ENCODE peak calls at places on chromosomes 6 and 20, in seven cellular contexts. Q, O, K, R, P, S and E are unnamed samples.

GRCh38 chr20:8223096-8223870 is 91.2 kb downstream of the PLCB1 start:
- DNase-seq in Q (no peak), O (no peak), K (peak), R (no peak), P (no peak), S (no peak), E (no peak)

GRCh38 chr6:107264357-107264831 is 149.1 kb upstream of the BEND3 start:
- DNase-seq in Q (no peak), O (no peak), K (peak), R (no peak), P (no peak), S (no peak), E (no peak)

GRCh38 chr6:112289039-112289566 is 34.7 kb upstream of the LAMA4 start:
- DNase-seq in Q (no peak), O (no peak), K (peak), R (no peak), P (peak), S (peak), E (no peak)

GRCh38 chr6:169106176-169106575 is 147.5 kb downstream of the THBS2 start:
- DNase-seq in Q (no peak), O (no peak), K (no peak), R (no peak), P (no peak), S (no peak), E (no peak)

GRCh38 chr6:15929685-15930084 is 199.2 kb upstream of the MYLIP start:
- DNase-seq in Q (no peak), O (no peak), K (no peak), R (no peak), P (no peak), S (no peak), E (no peak)

GRCh38 chr6:168301648-168302398 is 17.8 kb downstream of the DACT2 start:
- DNase-seq in Q (no peak), O (no peak), K (no peak), R (no peak), P (no peak), S (peak), E (no peak)

GRCh38 chr6:64175311-64175710 is 539.7 kb downstream of the PHF3 start:
- DNase-seq in Q (no peak), O (no peak), K (no peak), R (no peak), P (no peak), S (no peak), E (no peak)

GRCh38 chr20:10609276-10609675 is 64.5 kb downstream of the JAG1 start:
- DNase-seq in Q (no peak), O (no peak), K (peak), R (no peak), P (peak), S (peak), E (no peak)

GRCh38 chr20:37758332-37758731 is 64.5 kb downstream of the CTNNBL1 start:
- DNase-seq in Q (no peak), O (peak), K (no peak), R (no peak), P (no peak), S (no peak), E (no peak)

GRCh38 chr6:135170849-135171248 is 10.3 kb upstream of the MYB start:
- DNase-seq in Q (no peak), O (no peak), K (no peak), R (no peak), P (no peak), S (no peak), E (no peak)

GRCh38 chr6:29834564-29835436 is 7.2 kb downstream of the HLA-G start:
- DNase-seq in Q (no peak), O (peak), K (peak), R (peak), P (no peak), S (no peak), E (peak)

GRCh38 chr20:40757087-40757486 is 68.1 kb upstream of the MAFB start:
- DNase-seq in Q (no peak), O (no peak), K (no peak), R (no peak), P (no peak), S (no peak), E (no peak)

GRCh38 chr6:13273202-13273930 is 55.0 kb downstream of the TBC1D7 start:
- DNase-seq in Q (no peak), O (no peak), K (no peak), R (no peak), P (no peak), S (no peak), E (no peak)

GRCh38 chr6:91539451-91539850 is 952.6 kb upstream of the MAP3K7 start:
- DNase-seq in Q (no peak), O (no peak), K (no peak), R (no peak), P (no peak), S (no peak), E (no peak)

GRCh38 chr20:20037960-20038359 is 14.3 kb downstream of the CRNKL1 start:
- DNase-seq in Q (no peak), O (no peak), K (peak), R (no peak), P (no peak), S (no peak), E (no peak)

GRCh38 chr6:82217014-82217621 is 30.4 kb downstream of the IBTK start:
- DNase-seq in Q (no peak), O (no peak), K (no peak), R (no peak), P (no peak), S (no peak), E (no peak)

GRCh38 chr6:53151676-53152075 is 3.0 kb upstream of the GCM1 start:
- DNase-seq in Q (no peak), O (peak), K (no peak), R (no peak), P (no peak), S (no peak), E (no peak)

GRCh38 chr6:15792842-15793241 is 130.0 kb upstream of the DTNBP1 start:
- DNase-seq in Q (no peak), O (no peak), K (no peak), R (no peak), P (no peak), S (no peak), E (no peak)

GRCh38 chr6:130967502-130968469 is 95.3 kb downstream of the EPB41L2 start:
- DNase-seq in Q (no peak), O (no peak), K (no peak), R (no peak), P (no peak), S (no peak), E (no peak)

GRCh38 chr6:142294681-142295080 is 7.1 kb upstream of the ADGRG6 start:
- DNase-seq in Q (no peak), O (no peak), K (no peak), R (peak), P (no peak), S (no peak), E (no peak)

GRCh38 chr20:4053516-4053919 is 38.2 kb upstream of the RNF24 start:
- DNase-seq in Q (no peak), O (no peak), K (peak), R (no peak), P (no peak), S (peak), E (no peak)

GRCh38 chr6:144778773-144779531 is 493.8 kb downstream of the UTRN start:
- DNase-seq in Q (no peak), O (no peak), K (no peak), R (no peak), P (no peak), S (no peak), E (no peak)
- TF ChIP-seq CTCF in Q (no peak), O (no peak), K (peak), R (no peak), P (no peak), S (no peak), E (no peak)

DNA sequence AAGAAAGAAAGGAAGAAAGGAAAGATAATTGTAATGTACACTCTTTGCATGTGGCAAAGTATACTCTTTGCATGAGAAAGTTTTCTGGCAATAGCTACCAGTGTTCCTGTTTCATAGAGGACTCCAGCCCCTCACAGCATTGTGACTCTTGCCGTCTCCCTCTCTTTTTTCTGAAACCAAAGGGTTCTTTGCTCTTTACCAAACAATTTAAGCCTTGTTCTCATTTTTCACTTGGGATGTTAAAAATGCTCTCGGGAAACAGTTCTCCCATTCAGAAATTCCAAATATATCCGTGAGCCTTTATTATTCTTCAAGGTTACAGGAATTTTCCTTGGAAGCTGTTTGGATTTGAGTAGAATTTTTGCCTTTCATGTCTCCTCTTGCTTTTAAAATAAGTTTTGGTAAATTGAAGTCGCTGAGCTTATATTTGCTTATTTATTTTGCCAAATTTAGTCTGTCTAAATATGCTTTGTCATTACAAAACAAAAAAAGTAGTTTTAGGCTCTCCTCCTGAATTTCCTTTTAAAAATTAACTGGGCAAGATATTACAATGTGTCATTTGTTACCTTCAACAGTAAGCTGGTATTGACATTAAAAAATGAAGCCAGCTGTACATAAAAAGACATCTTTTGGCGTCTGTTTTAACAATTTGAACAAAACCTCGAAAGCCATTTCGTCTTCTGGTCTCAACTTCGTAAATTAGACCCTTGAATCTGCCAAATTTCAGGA is 103.8 kb upstream of the ARMC2 start:
- DNase-seq in Q (no peak), O (no peak), K (no peak), R (no peak), P (no peak), S (no peak), E (no peak)
- TF ChIP-seq CTCF in Q (no peak), O (no peak), K (no peak), R (no peak), P (no peak), S (no peak), E (no peak)

DNA sequence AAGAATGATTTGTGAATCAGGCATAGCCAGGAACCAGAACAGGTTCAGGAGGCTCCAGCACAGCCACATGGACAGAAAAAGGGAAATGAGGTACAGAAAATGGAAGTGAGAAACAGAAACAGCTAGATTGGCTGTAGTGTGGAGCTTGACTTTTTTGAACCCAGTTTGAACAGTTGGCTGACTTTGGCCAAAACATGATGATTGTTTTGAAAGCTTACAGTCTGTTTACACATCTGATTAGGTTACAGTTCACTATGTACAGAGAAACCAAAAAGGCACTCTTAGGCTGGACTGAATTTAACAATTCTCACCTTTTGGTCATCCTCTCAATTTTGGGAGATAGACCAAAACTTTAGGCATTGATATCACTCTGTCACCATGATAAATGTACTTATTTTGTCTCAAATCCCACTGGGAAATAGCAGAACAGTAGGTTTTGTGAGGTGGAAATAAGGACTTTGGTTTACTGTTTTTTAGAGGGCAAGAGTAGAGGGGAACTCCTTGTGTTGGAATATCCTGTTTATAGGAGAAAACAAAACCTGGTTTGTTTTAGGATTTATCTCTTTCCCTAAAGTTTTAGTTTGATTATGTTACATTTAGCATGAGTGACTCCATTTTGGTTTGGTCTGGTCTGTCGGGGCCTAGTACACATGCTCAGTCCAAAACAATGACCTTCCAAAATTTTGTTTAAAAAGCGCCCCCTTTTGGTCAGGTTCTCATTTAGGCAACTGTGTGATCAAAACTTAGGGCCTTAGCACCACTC is 123.1 kb downstream of the OLIG3 start:
- DNase-seq in Q (no peak), O (no peak), K (no peak), R (peak), P (no peak), S (no peak), E (no peak)
- TF ChIP-seq CTCF in Q (no peak), O (no peak), K (no peak), R (no peak), P (no peak), S (no peak), E (no peak)

GRCh38 chr6:32148722-32149576 is 2.8 kb downstream of the PRRT1 start:
- DNase-seq in Q (peak), O (peak), K (peak), R (peak), P (peak), S (peak), E (peak)
- TF ChIP-seq CTCF in Q (peak), O (no peak), K (peak), R (peak), P (no peak), S (peak), E (peak)

GRCh38 chr20:63641792-63642517 is 11.3 kb downstream of the STMN3 start:
- DNase-seq in Q (peak), O (peak), K (peak), R (peak), P (peak), S (peak), E (peak)
- TF ChIP-seq CTCF in Q (peak), O (peak), K (peak), R (peak), P (peak), S (peak), E (peak)

GRCh38 chr6:5403619-5404018 is 142.3 kb downstream of the FARS2 start:
- DNase-seq in Q (no peak), O (no peak), K (no peak), R (no peak), P (no peak), S (no peak), E (no peak)

GRCh38 chr6:5398530-5398929 is 137.2 kb downstream of the FARS2 start:
- DNase-seq in Q (no peak), O (no peak), K (peak), R (peak), P (no peak), S (no peak), E (no peak)

GRCh38 chr6:5399391-5399790 is 138.1 kb downstream of the FARS2 start:
- DNase-seq in Q (no peak), O (no peak), K (no peak), R (no peak), P (no peak), S (no peak), E (no peak)

GRCh38 chr6:5403076-5403475 is 141.8 kb downstream of the FARS2 start:
- DNase-seq in Q (no peak), O (no peak), K (no peak), R (no peak), P (no peak), S (no peak), E (no peak)

GRCh38 chr6:5401845-5402738 is 140.8 kb downstream of the FARS2 start:
- DNase-seq in Q (no peak), O (no peak), K (peak), R (peak), P (no peak), S (no peak), E (no peak)
- TF ChIP-seq CTCF in Q (peak), O (peak), K (peak), R (peak), P (peak), S (peak), E (peak)

GRCh38 chr6:10694302-10695085 is at the start of the genes C6orf52 and PAK1IP1:
- DNase-seq in Q (peak), O (peak), K (peak), R (peak), P (peak), S (peak), E (peak)
- TF ChIP-seq CTCF in Q (peak), O (no peak), K (no peak), R (no peak), P (no peak), S (no peak), E (no peak)

GRCh38 chr6:148959008-148959407 is 212.2 kb downstream of the UST start:
- DNase-seq in Q (no peak), O (no peak), K (no peak), R (no peak), P (no peak), S (no peak), E (no peak)
- TF ChIP-seq CTCF in Q (no peak), O (no peak), K (no peak), R (no peak), P (no peak), S (no peak), E (no peak)